ENCODE peak calls at places on chromosome 4, in eight cellular contexts. A, C, I, Q, Z, S, M and K are unnamed samples.

GRCh38 chr4:185997287-185997686 is 71.7 kb upstream of the TLR3 start:
- DNase-seq in C (no peak), Z (no peak), S (no peak), A (no peak), I (no peak), M (no peak), Q (no peak), K (no peak)

GRCh38 chr4:15656038-15656470 is 897 bp upstream of the FBXL5 start:
- DNase-seq in S (no peak), C (peak; percentile 65), Z (no peak), M (no peak), A (no peak), I (peak; percentile 17), Q (no peak), K (peak; percentile 49)

GRCh38 chr4:139951051-139951450 is 202.9 kb downstream of the MAML3 start:
- DNase-seq in C (no peak), Q (no peak), Z (peak; percentile 73), M (peak; percentile 17), A (no peak), I (no peak), S (peak; percentile 88), K (no peak)

GRCh38 chr4:35963969-35964515 is 280.3 kb downstream of the ARAP2 start:
- DNase-seq in A (no peak), Q (no peak), I (no peak), S (no peak), C (no peak), Z (no peak), M (no peak), K (no peak)

GRCh38 chr4:112704991-112705845 is 68.3 kb downstream of the LARP7 start:
- DNase-seq in I (peak; percentile 14), Z (peak; percentile 46), S (no peak), C (peak; percentile 46), Q (no peak), A (no peak), M (peak; percentile 42), K (peak; percentile 35)

GRCh38 chr4:86117781-86118302 is 242.0 kb downstream of the MAPK10 start:
- DNase-seq in C (peak; percentile 69), I (no peak), M (no peak), Q (no peak), Z (peak; percentile 96), S (no peak), A (no peak), K (no peak)

GRCh38 chr4:78325244-78326187 is 226.1 kb upstream of the ANXA3 start:
- DNase-seq in A (no peak), I (no peak), S (no peak), Q (no peak), Z (no peak), C (no peak), M (no peak), K (no peak)

GRCh38 chr4:109764376-109764775 is 34.5 kb upstream of the PLA2G12A start:
- DNase-seq in S (no peak), I (no peak), M (no peak), A (no peak), C (no peak), Q (no peak), Z (no peak), K (no peak)

GRCh38 chr4:40559585-40560465 is 69.8 kb downstream of the RBM47 start:
- DNase-seq in S (no peak), C (no peak), A (no peak), I (no peak), Q (no peak), Z (no peak), M (no peak), K (no peak)

GRCh38 chr4:111718763-111719537 is 426.3 kb upstream of the FAM241A start:
- DNase-seq in M (no peak), C (no peak), Z (no peak), Q (no peak), I (no peak), S (no peak), A (no peak), K (no peak)

GRCh38 chr4:89121711-89122387 is 10.5 kb downstream of the TIGD2 start:
- DNase-seq in A (no peak), Q (no peak), I (no peak), Z (no peak), S (no peak), C (no peak), M (no peak), K (no peak)

GRCh38 chr4:92305148-92305877 is 1.5 kb downstream of the GRID2 start:
- DNase-seq in M (peak; percentile 4), S (peak; percentile 59), C (peak; percentile 15), Z (peak; percentile 7), I (peak; percentile 14), A (no peak), Q (no peak), K (peak; percentile 83)

GRCh38 chr4:1354983-1355275 is 7.9 kb downstream of the UVSSA start:
- DNase-seq in C (no peak), Q (no peak), I (no peak), Z (no peak), S (no peak), M (no peak), A (no peak), K (no peak)

GRCh38 chr4:140103676-140104075 is 50.3 kb downstream of the MAML3 start:
- DNase-seq in M (no peak), Q (peak; percentile 54), C (no peak), I (no peak), Z (peak; percentile 77), S (no peak), A (peak; percentile 44), K (no peak)

GRCh38 chr4:30790998-30791397 is 70.8 kb downstream of the PCDH7 start:
- DNase-seq in Q (no peak), S (no peak), C (no peak), M (no peak), A (no peak), Z (no peak), I (no peak), K (no peak)

GRCh38 chr4:12472082-12472481 is 1012.1 kb downstream of the RAB28 start:
- DNase-seq in A (no peak), C (no peak), M (no peak), Q (no peak), I (no peak), Z (no peak), S (no peak), K (no peak)

GRCh38 chr4:114997596-114997995 is 115.8 kb downstream of the NDST4 start:
- DNase-seq in Z (no peak), Q (no peak), I (no peak), S (no peak), C (no peak), A (no peak), M (no peak), K (no peak)

GRCh38 chr4:43233321-43233720 is 340.8 kb downstream of the GRXCR1 start:
- DNase-seq in M (no peak), I (no peak), C (no peak), Z (no peak), S (no peak), Q (no peak), A (no peak), K (no peak)

GRCh38 chr4:168636506-168637176 is 139.8 kb downstream of the PALLD start:
- DNase-seq in I (no peak), A (no peak), S (no peak), M (no peak), Q (no peak), Z (peak; percentile 84), C (no peak), K (no peak)

GRCh38 chr4:8242782-8243556 is 26.6 kb upstream of the HTRA3 start:
- DNase-seq in Z (no peak), C (no peak), Q (no peak), M (no peak), S (no peak), I (no peak), A (no peak), K (no peak)

GRCh38 chr4:126264839-126265238 is 950.1 kb downstream of the FAT4 start:
- DNase-seq in S (no peak), Q (no peak), C (no peak), Z (peak; percentile 73), M (no peak), A (no peak), I (no peak), K (no peak)

GRCh38 chr4:8238515-8239053 is 31.0 kb upstream of the HTRA3 start:
- DNase-seq in S (no peak), M (no peak), Z (no peak), C (no peak), A (no peak), Q (no peak), I (no peak), K (peak; percentile 21)

GRCh38 chr4:8341691-8342090 is 72.1 kb downstream of the HTRA3 start:
- DNase-seq in C (no peak), A (no peak), S (no peak), Z (no peak), I (no peak), Q (no peak), M (no peak), K (no peak)

GRCh38 chr4:159242427-159242826 is 139.5 kb downstream of the RAPGEF2 start:
- DNase-seq in Z (no peak), M (peak; percentile 89), A (no peak), I (no peak), C (no peak), S (no peak), Q (no peak), K (no peak)